ENCODE peak calls at places on chromosomes 16 and 17, in seven cellular contexts. M, W, S, Y, E, I and K are unnamed samples.

GRCh38 chr17:81512984-81513668 is 527 bp upstream of the ACTG1 start:
- DNase-seq in I (peak), S (peak), E (no peak), W (peak), M (no peak), Y (peak), K (peak)

GRCh38 chr16:2033057-2033911 is 6.6 kb downstream of the NHERF2 start:
- DNase-seq in E (peak), S (peak), M (peak), I (no peak), Y (no peak), W (no peak), K (no peak)

GRCh38 chr16:22787456-22788189 is 26.3 kb upstream of the HS3ST2 start:
- DNase-seq in I (no peak), Y (peak), E (peak), S (no peak), W (no peak), M (no peak), K (no peak)

GRCh38 chr17:27318228-27318627 is 24.3 kb downstream of the WSB1 start:
- DNase-seq in E (no peak), W (no peak), M (no peak), I (no peak), Y (no peak), S (no peak), K (no peak)

GRCh38 chr17:82703935-82704865 is 5.7 kb upstream of the RAB40B start:
- DNase-seq in Y (no peak), E (no peak), S (no peak), M (no peak), I (peak), W (no peak), K (no peak)

GRCh38 chr16:5065813-5066212 is at the start of gene C16orf89:
- DNase-seq in I (no peak), E (no peak), S (no peak), M (no peak), Y (no peak), W (no peak), K (no peak)

GRCh38 chr17:43784628-43785101 is 4.4 kb downstream of the CFAP97D1 start:
- DNase-seq in Y (no peak), W (no peak), S (no peak), M (no peak), E (peak), I (no peak), K (no peak)

GRCh38 chr17:76473541-76473985 is 6.2 kb downstream of the AANAT start:
- DNase-seq in Y (peak), S (no peak), W (no peak), M (no peak), I (no peak), E (no peak), K (no peak)

GRCh38 chr17:17778308-17779014 is 58.3 kb downstream of the SREBF1 start:
- DNase-seq in W (no peak), M (peak), S (peak), I (no peak), Y (no peak), E (peak), K (no peak)

GRCh38 chr16:12271006-12271405 is 294.5 kb downstream of the SNX29 start:
- DNase-seq in S (no peak), W (no peak), Y (no peak), M (peak), I (no peak), E (no peak), K (no peak)

GRCh38 chr16:19432429-19432828 is 14.7 kb downstream of the TMC5 start:
- DNase-seq in S (no peak), E (no peak), W (no peak), Y (no peak), M (no peak), I (no peak), K (no peak)

GRCh38 chr17:48391460-48391859 is 38.6 kb downstream of the SKAP1 start:
- DNase-seq in I (no peak), W (no peak), M (no peak), Y (no peak), E (no peak), S (no peak), K (no peak)

DNA sequence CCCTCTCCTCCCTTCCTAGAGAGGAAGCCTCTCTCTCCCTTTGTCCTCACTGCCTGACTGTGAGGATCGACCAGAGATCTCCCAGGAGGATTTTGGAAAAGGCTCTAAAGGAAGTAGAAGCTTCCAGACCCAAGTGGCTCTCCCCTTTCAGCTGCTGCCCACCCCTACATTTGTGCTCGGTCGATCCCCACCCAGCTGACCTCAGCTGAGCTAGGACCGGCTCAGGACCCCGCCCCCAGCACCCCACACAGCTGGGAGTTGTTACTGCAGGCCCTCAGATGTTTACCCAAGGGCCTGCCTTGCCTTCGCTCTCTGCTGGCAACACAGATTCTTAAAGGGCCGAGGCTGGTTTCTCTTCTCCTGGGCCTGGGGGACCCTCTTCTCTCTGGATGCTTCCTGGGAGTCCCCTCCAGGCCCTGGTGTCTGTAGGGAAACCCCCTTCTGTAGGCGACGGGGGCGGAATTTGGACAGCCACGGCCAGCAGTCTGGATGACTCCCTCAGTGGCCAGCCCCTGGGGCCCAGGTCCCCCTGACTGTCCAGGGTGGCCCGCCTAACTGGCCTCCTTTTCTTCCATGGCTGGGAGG is 26.9 kb upstream of the TIMP2 start:
- DNase-seq in I (no peak), E (no peak), S (no peak), M (no peak), Y (no peak), W (no peak), K (no peak)
- TF ChIP-seq CTCF in I (no peak), E (no peak), S (no peak), M (no peak), Y (no peak), W (no peak), K (no peak)

DNA sequence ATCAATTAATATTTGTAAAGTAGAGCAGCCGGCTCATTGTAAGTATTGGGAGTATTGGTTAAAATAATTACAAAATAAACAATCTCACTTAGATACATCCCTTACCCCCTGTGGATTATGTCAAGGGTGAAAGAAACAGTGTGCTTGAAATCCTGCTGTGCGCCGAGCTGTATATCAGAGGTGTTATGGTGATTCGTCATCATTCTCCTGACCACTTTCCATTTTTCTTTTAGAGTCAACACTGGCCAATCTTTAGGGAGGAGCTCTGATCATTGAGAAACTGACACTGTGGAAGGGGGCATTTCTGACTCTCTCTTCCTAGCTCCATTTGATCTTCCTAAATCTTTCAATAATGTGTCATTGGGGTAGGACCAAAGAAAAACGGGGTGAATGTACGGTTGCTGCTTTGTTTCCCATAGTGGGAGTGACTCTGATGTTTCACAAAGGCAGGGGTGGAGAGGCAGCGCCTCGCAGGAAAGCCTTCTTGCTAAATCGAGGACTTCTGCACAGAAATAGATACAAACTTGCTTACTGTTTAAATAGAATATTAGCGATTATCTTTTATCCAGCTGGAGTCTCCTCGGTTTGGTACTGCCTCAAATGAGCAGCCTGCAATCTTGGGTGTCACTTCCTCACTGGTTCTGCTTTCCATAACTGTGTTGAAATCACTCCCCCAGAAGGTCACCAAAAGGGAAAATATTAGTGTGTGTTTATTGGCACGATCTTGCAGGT is 123.5 kb downstream of the PRKCB start:
- DNase-seq in S (no peak), I (no peak), M (no peak), E (no peak), Y (peak), W (peak), K (no peak)
- TF ChIP-seq CTCF in S (no peak), I (no peak), M (no peak), E (no peak), Y (no peak), W (no peak), K (no peak)

GRCh38 chr17:34581446-34582184 is 2.2 kb downstream of the TMEM132E start:
- DNase-seq in M (no peak), Y (no peak), S (no peak), E (no peak), I (peak), W (no peak), K (no peak)

GRCh38 chr17:34586346-34586846 is 7.0 kb downstream of the TMEM132E start:
- DNase-seq in E (no peak), S (no peak), I (no peak), Y (no peak), W (no peak), M (no peak), K (no peak)

GRCh38 chr17:34582185-34582900 is 3.0 kb downstream of the TMEM132E start:
- DNase-seq in M (no peak), W (no peak), E (no peak), I (peak), S (no peak), Y (no peak), K (no peak)

GRCh38 chr17:34582901-34583245 is 3.5 kb downstream of the TMEM132E start:
- DNase-seq in I (peak), Y (no peak), S (no peak), M (no peak), W (no peak), E (no peak), K (no peak)

GRCh38 chr17:34584805-34585416 is 5.5 kb downstream of the TMEM132E start:
- DNase-seq in E (no peak), M (no peak), Y (peak), I (peak), S (no peak), W (no peak), K (no peak)
- TF ChIP-seq CTCF in E (peak), M (no peak), Y (no peak), I (peak), S (no peak), W (no peak), K (no peak)

DNA sequence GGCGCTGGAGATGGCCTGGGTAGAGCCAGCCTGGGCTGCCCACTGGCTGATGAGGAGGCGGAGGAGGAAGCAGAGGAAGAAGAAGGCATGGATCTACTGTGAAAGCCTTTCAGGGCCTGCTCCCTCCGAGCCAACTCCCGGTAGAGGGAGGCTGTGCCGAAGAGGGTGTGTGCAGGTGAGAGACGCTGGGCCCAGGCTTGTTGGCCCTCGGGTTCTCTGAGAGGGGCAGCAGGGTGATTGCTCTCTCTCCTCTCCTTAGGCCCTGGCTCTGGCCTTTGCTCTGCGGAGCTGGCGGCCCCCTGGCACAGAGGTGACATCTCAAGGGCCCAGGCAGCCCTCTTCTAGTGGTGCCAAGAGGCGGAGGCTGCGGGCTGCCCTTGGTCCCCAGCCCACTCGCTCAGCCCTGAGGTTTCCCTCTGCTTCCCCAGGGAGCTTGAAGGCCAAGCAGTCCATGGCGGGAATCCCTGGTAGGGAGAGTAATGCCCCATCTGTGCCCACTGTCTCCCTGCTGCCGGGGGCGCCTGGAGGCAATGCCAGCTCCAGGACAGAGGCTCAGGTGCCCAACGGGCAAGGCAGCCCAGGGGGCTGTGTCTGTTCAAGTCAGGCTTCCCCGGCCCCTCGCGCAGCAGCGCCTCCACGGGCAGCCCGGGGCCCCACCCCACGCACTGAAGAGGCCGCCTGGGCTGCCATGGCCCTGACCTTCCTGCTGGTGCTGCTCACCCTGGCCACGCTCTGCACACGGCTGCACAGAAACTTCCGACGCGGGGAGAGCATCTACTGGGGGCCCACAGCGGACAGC is 3.6 kb downstream of the TP53I13 start:
- DNase-seq in M (peak), E (no peak), I (peak), Y (no peak), S (peak), W (no peak), K (peak)
- TF ChIP-seq CTCF in M (no peak), E (no peak), I (no peak), Y (no peak), S (no peak), W (no peak), K (no peak)

GRCh38 chr16:65994305-65994704 is 372.2 kb upstream of the CDH5 start:
- DNase-seq in W (no peak), M (no peak), E (no peak), S (no peak), Y (no peak), I (no peak), K (no peak)

GRCh38 chr16:65988019-65988418 is 378.5 kb upstream of the CDH5 start:
- DNase-seq in W (no peak), M (no peak), I (no peak), Y (no peak), E (no peak), S (no peak), K (no peak)

GRCh38 chr16:65989861-65990260 is 376.6 kb upstream of the CDH5 start:
- DNase-seq in W (no peak), I (no peak), E (no peak), Y (no peak), S (no peak), M (no peak), K (no peak)

GRCh38 chr16:65991149-65991701 is 375.3 kb upstream of the CDH5 start:
- DNase-seq in M (no peak), S (no peak), E (no peak), W (no peak), Y (no peak), I (no peak), K (no peak)
- TF ChIP-seq CTCF in M (no peak), S (no peak), E (no peak), W (no peak), Y (no peak), I (no peak), K (no peak)

DNA sequence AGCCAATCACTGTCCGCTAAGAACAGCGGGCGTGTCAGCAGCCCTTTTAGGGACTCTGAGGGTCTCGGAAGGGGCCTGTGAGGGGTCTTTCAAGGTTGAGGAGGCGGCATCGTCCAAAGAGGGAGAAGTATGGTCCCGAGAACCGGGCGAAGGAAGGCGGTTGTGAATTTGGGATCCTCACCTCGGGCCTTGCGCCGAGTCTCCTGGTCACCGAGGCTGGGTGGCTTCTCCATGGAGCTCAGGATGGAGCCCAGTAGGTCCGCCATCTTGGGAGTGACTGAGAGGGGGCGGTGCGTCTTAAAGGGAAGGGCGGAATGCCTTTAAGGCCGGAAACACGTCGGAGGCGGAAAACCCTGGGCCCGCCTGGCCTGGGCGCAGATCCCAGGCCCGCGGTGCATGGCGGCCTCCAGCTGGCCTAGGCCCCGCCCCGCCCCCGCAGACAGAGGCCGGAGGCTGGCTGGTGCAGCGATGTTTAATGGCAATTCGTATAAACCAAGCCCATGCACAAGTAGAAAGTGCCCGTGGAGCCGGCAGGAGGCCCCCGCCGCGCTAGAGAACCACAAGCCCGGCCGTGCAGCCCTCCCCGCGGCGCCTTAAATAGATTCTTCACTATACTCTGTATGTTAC is at the start of gene SPAG7:
- DNase-seq in M (peak), S (peak), I (peak), W (peak), E (peak), Y (peak), K (peak)
- TF ChIP-seq CTCF in M (no peak), S (no peak), I (peak), W (no peak), E (peak), Y (no peak), K (no peak)